ENCODE peak calls at places on chromosomes 5 and 9, in five cellular contexts. One of them, this sample, is unnamed.

GRCh38 chr9:134057311-134057665 is 10.5 kb downstream of the BRD3 start:
- DNase-seq in aorta: peak; percentile 64
- DNase-seq in pancreas: peak; percentile 44
- DNase-seq in heart right ventricle: no peak
- DNase-seq in astrocyte: no peak
- DNase-seq in this sample: peak; percentile 49

GRCh38 chr5:108521011-108521700 is 139.3 kb upstream of the FBXL17 start:
- DNase-seq in aorta: no peak
- DNase-seq in pancreas: no peak
- DNase-seq in heart right ventricle: no peak
- DNase-seq in astrocyte: no peak
- DNase-seq in this sample: no peak

GRCh38 chr5:136222575-136223235 is 29.7 kb upstream of the SMIM32 start:
- DNase-seq in aorta: no peak
- DNase-seq in heart right ventricle: no peak
- DNase-seq in astrocyte: no peak
- DNase-seq in pancreas: no peak
- DNase-seq in this sample: no peak

GRCh38 chr5:68274847-68275700 is 59.5 kb downstream of the PIK3R1 start:
- DNase-seq in aorta: no peak
- DNase-seq in pancreas: no peak
- DNase-seq in heart right ventricle: no peak
- DNase-seq in astrocyte: no peak
- DNase-seq in this sample: no peak

GRCh38 chr9:127172066-127172707 is 49.8 kb upstream of the ANGPTL2 start:
- DNase-seq in pancreas: no peak
- DNase-seq in heart right ventricle: no peak
- DNase-seq in aorta: peak; percentile 42
- DNase-seq in astrocyte: peak; percentile 27
- DNase-seq in this sample: no peak

GRCh38 chr5:138459311-138459710 is 6.0 kb upstream of the EGR1 start:
- DNase-seq in pancreas: no peak
- DNase-seq in heart right ventricle: peak; percentile 79
- DNase-seq in aorta: peak; percentile 81
- DNase-seq in astrocyte: no peak
- DNase-seq in this sample: no peak

GRCh38 chr5:56299212-56299611 is 66.1 kb upstream of the ANKRD55 start:
- DNase-seq in aorta: no peak
- DNase-seq in heart right ventricle: peak; percentile 38
- DNase-seq in pancreas: no peak
- DNase-seq in astrocyte: no peak
- DNase-seq in this sample: no peak

GRCh38 chr5:110354896-110355295 is 371.6 kb downstream of the TMEM232 start:
- DNase-seq in pancreas: no peak
- DNase-seq in astrocyte: no peak
- DNase-seq in heart right ventricle: no peak
- DNase-seq in aorta: no peak
- DNase-seq in this sample: no peak

GRCh38 chr5:510521-510920 is 13.7 kb downstream of the SLC9A3 start:
- DNase-seq in heart right ventricle: no peak
- DNase-seq in pancreas: no peak
- DNase-seq in astrocyte: no peak
- DNase-seq in aorta: no peak
- DNase-seq in this sample: no peak

GRCh38 chr5:158967566-158967965 is 132.2 kb downstream of the EBF1 start:
- DNase-seq in heart right ventricle: no peak
- DNase-seq in aorta: no peak
- DNase-seq in pancreas: no peak
- DNase-seq in astrocyte: peak; percentile 10
- DNase-seq in this sample: no peak

GRCh38 chr5:73812962-73813588 is 187.1 kb downstream of the ARHGEF28 start:
- DNase-seq in heart right ventricle: no peak
- DNase-seq in pancreas: no peak
- DNase-seq in astrocyte: peak; percentile 16
- DNase-seq in aorta: no peak
- DNase-seq in this sample: no peak
- H3K4me3 ChIP-seq in heart right ventricle: no peak overlapping the region
- H3K4me3 ChIP-seq in pancreas: no peak overlapping the region
- H3K4me3 ChIP-seq in astrocyte: peak overlapping the region; percentile 37
- H3K4me3 ChIP-seq in aorta: no peak overlapping the region
- H3K4me3 ChIP-seq in this sample: no peak overlapping the region

DNA sequence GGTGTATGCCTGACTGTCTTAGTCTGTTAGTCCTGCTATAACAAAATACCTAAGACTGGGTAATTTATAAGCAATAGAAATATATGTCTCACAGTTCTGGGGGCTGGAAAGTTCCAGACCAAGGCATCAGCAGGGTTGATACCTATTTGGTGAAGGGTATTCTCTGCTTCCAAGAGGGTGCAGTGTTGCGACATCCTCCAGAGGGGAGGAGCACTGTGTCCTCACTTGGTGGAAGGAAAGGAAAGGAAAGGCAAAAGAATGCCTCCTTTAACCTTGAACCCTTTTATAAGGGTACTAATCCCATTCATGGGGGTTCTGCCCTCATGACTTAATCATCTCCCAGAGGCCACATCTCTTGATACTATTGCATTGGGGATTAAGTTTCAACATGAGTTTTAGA is 42.0 kb upstream of the SLC24A2 start:
- DNase-seq in aorta: no peak
- DNase-seq in astrocyte: no peak
- DNase-seq in heart right ventricle: no peak
- DNase-seq in pancreas: no peak
- DNase-seq in this sample: no peak
- H3K4me1 ChIP-seq in aorta: no peaks in the 10 kb centered on the region
- H3K4me1 ChIP-seq in astrocyte: no peaks in the 10 kb centered on the region
- H3K4me1 ChIP-seq in heart right ventricle: no peaks in the 10 kb centered on the region
- H3K4me1 ChIP-seq in pancreas: no peaks in the 10 kb centered on the region
- H3K4me1 ChIP-seq in this sample: no peaks in the 10 kb centered on the region

GRCh38 chr5:170439944-170440269 is 50.7 kb upstream of the KCNMB1 start:
- DNase-seq in aorta: no peak
- DNase-seq in astrocyte: no peak
- DNase-seq in pancreas: no peak
- DNase-seq in heart right ventricle: no peak
- DNase-seq in this sample: no peak

GRCh38 chr5:170442381-170442780 is 53.2 kb upstream of the KCNMB1 start:
- DNase-seq in pancreas: no peak
- DNase-seq in heart right ventricle: no peak
- DNase-seq in aorta: no peak
- DNase-seq in astrocyte: no peak
- DNase-seq in this sample: no peak

GRCh38 chr5:170440771-170441370 is 51.7 kb upstream of the KCNMB1 start:
- DNase-seq in aorta: no peak
- DNase-seq in astrocyte: no peak
- DNase-seq in pancreas: no peak
- DNase-seq in heart right ventricle: no peak
- DNase-seq in this sample: no peak

GRCh38 chr5:170442921-170443320 is 53.8 kb upstream of the KCNMB1 start:
- DNase-seq in aorta: no peak
- DNase-seq in heart right ventricle: no peak
- DNase-seq in pancreas: no peak
- DNase-seq in astrocyte: no peak
- DNase-seq in this sample: no peak

DNA sequence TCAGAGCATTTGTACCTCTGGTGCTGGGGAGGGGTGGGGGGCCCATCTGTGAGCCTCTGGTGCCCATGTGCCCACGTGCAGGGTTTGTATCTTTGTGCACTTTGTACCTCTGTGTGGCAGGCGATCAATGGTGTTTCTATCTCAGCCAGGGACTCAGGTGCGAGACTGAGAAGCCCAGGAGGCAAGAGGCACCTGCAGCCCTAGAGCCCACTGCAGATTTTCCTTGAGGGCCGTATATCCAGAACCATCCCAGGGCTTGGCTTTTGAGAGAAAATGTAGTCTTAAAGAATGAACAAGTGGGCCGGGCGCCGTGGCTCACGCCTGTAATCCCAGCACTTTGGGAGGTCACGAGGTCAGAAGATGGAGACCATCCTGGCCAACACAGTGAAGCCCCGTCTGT is 52.2 kb upstream of the KCNMB1 start:
- DNase-seq in astrocyte: no peak
- DNase-seq in pancreas: no peak
- DNase-seq in heart right ventricle: no peak
- DNase-seq in aorta: no peak
- DNase-seq in this sample: no peak
- H3K4me3 ChIP-seq in astrocyte: no peak overlapping the region
- H3K4me3 ChIP-seq in pancreas: no peak overlapping the region
- H3K4me3 ChIP-seq in heart right ventricle: no peak overlapping the region
- H3K4me3 ChIP-seq in aorta: no peak overlapping the region
- H3K4me3 ChIP-seq in this sample: no peak overlapping the region

GRCh38 chr9:95029720-95030119 is 287.8 kb downstream of the FANCC start:
- DNase-seq in aorta: no peak
- DNase-seq in heart right ventricle: no peak
- DNase-seq in astrocyte: no peak
- DNase-seq in pancreas: no peak
- DNase-seq in this sample: no peak
- H3K4me1 ChIP-seq in aorta: peaks cover 7% of the 10 kb centered on the region
- H3K4me1 ChIP-seq in heart right ventricle: peaks cover 5% of the 10 kb centered on the region
- H3K4me1 ChIP-seq in astrocyte: peaks cover 30% of the 10 kb centered on the region
- H3K4me1 ChIP-seq in pancreas: peaks cover 82% of the 10 kb centered on the region
- H3K4me1 ChIP-seq in this sample: peaks cover 39% of the 10 kb centered on the region

GRCh38 chr9:136198605-136199083 is 6.3 kb downstream of the LHX3 start:
- DNase-seq in aorta: no peak
- DNase-seq in heart right ventricle: no peak
- DNase-seq in astrocyte: no peak
- DNase-seq in pancreas: no peak
- DNase-seq in this sample: no peak
- H3K4me3 ChIP-seq in aorta: no peak overlapping the region
- H3K4me3 ChIP-seq in heart right ventricle: no peak overlapping the region
- H3K4me3 ChIP-seq in astrocyte: no peak overlapping the region
- H3K4me3 ChIP-seq in pancreas: no peak overlapping the region
- H3K4me3 ChIP-seq in this sample: no peak overlapping the region

GRCh38 chr5:149017669-149018068 is 45.2 kb downstream of the SH3TC2 start:
- DNase-seq in heart right ventricle: no peak
- DNase-seq in astrocyte: no peak
- DNase-seq in aorta: no peak
- DNase-seq in pancreas: no peak
- DNase-seq in this sample: no peak

GRCh38 chr5:149015561-149015960 is 47.3 kb downstream of the SH3TC2 start:
- DNase-seq in heart right ventricle: no peak
- DNase-seq in aorta: no peak
- DNase-seq in astrocyte: no peak
- DNase-seq in pancreas: no peak
- DNase-seq in this sample: no peak

GRCh38 chr5:149014634-149015033 is 48.2 kb downstream of the SH3TC2 start:
- DNase-seq in pancreas: no peak
- DNase-seq in astrocyte: no peak
- DNase-seq in heart right ventricle: no peak
- DNase-seq in aorta: no peak
- DNase-seq in this sample: no peak

GRCh38 chr5:149012350-149012749 is 50.5 kb downstream of the SH3TC2 start:
- DNase-seq in pancreas: no peak
- DNase-seq in heart right ventricle: no peak
- DNase-seq in aorta: no peak
- DNase-seq in astrocyte: no peak
- DNase-seq in this sample: no peak

GRCh38 chr5:149015126-149015525 is 47.7 kb downstream of the SH3TC2 start:
- DNase-seq in heart right ventricle: no peak
- DNase-seq in astrocyte: no peak
- DNase-seq in pancreas: no peak
- DNase-seq in aorta: no peak
- DNase-seq in this sample: no peak
- H3K4me1 ChIP-seq in heart right ventricle: no peaks in the 10 kb centered on the region
- H3K4me1 ChIP-seq in astrocyte: no peaks in the 10 kb centered on the region
- H3K4me1 ChIP-seq in pancreas: no peaks in the 10 kb centered on the region
- H3K4me1 ChIP-seq in aorta: no peaks in the 10 kb centered on the region
- H3K4me1 ChIP-seq in this sample: peaks cover 15% of the 10 kb centered on the region

DNA sequence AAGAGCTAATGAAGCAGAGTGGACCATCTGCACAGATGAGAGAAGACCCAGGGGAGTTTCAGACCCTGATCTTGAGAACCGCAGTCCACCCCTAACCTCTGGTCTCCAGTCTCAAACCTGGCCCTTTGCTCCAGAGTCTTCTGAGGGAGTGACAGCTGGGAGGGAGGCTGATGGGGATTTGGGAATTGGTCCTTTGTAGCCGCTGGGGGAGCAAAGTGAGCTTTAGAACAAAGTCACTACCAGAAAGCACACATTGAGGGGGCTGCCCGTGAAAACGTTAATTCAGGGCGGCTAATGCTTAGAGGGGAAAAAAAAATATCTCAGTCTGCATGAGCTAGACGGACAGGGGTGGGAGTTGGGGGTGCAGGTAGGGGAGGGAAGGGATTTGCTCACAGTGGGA is 123.2 kb upstream of the RETREG1 start:
- DNase-seq in aorta: no peak
- DNase-seq in pancreas: no peak
- DNase-seq in astrocyte: no peak
- DNase-seq in heart right ventricle: no peak
- DNase-seq in this sample: no peak
- H3K4me3 ChIP-seq in aorta: no peak overlapping the region
- H3K4me3 ChIP-seq in pancreas: no peak overlapping the region
- H3K4me3 ChIP-seq in astrocyte: no peak overlapping the region
- H3K4me3 ChIP-seq in heart right ventricle: no peak overlapping the region
- H3K4me3 ChIP-seq in this sample: no peak overlapping the region

GRCh38 chr5:80187691-80188090 is 68.2 kb downstream of the SERINC5 start:
- DNase-seq in heart right ventricle: no peak
- DNase-seq in pancreas: no peak
- DNase-seq in astrocyte: no peak
- DNase-seq in aorta: no peak
- DNase-seq in this sample: no peak

GRCh38 chr5:80187274-80187673 is 68.6 kb downstream of the SERINC5 start:
- DNase-seq in heart right ventricle: no peak
- DNase-seq in aorta: no peak
- DNase-seq in astrocyte: no peak
- DNase-seq in pancreas: no peak
- DNase-seq in this sample: no peak

GRCh38 chr5:80184235-80185023 is 71.4 kb downstream of the SERINC5 start:
- DNase-seq in aorta: no peak
- DNase-seq in pancreas: no peak
- DNase-seq in heart right ventricle: no peak
- DNase-seq in astrocyte: no peak
- DNase-seq in this sample: no peak

GRCh38 chr5:80185095-80185494 is 70.8 kb downstream of the SERINC5 start:
- DNase-seq in aorta: no peak
- DNase-seq in heart right ventricle: no peak
- DNase-seq in pancreas: no peak
- DNase-seq in astrocyte: no peak
- DNase-seq in this sample: no peak

DNA sequence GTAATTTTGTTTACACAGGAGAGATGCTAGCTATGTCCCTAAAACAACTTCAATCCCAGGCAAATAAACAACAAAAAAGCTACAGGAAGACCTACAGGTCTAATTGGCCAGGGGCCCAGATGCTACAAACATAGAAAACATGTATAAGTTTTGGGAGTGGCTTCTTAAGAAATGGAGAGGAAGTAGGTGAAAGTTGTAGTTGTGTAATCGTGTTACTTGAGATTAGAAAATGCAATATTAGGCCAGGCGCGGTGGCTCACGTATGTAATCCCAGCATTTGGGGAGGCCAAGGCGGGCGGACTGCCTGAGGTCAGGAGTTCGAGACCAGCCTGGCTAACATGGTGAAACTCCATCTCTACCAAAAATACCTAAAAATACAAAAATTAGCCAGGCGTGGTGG is 69.2 kb downstream of the SERINC5 start:
- DNase-seq in astrocyte: no peak
- DNase-seq in heart right ventricle: no peak
- DNase-seq in aorta: no peak
- DNase-seq in pancreas: no peak
- DNase-seq in this sample: no peak
- H3K4me1 ChIP-seq in astrocyte: peaks cover 3% of the 10 kb centered on the region
- H3K4me1 ChIP-seq in heart right ventricle: peaks cover 4% of the 10 kb centered on the region
- H3K4me1 ChIP-seq in aorta: no peaks in the 10 kb centered on the region
- H3K4me1 ChIP-seq in pancreas: peaks cover 48% of the 10 kb centered on the region
- H3K4me1 ChIP-seq in this sample: peaks cover 14% of the 10 kb centered on the region

GRCh38 chr9:68513385-68513784 is 27.3 kb downstream of the TMEM252 start:
- DNase-seq in pancreas: no peak
- DNase-seq in astrocyte: no peak
- DNase-seq in aorta: no peak
- DNase-seq in heart right ventricle: no peak
- DNase-seq in this sample: no peak
- H3K4me3 ChIP-seq in pancreas: no peak overlapping the region
- H3K4me3 ChIP-seq in astrocyte: no peak overlapping the region
- H3K4me3 ChIP-seq in aorta: no peak overlapping the region
- H3K4me3 ChIP-seq in heart right ventricle: no peak overlapping the region
- H3K4me3 ChIP-seq in this sample: no peak overlapping the region